ENCODE peak calls at places on chromosomes 3 and 15, in seven cellular contexts. K, I, A, W, U, L and J are unnamed samples. For H3K27me3 and H3K36me3, the result is how much of the 10 kb centered on the place peaks cover.

GRCh38 chr3:58021072-58021959 is 13.1 kb downstream of the FLNB start:
- DNase-seq in K (no peak), I (no peak), A (no peak), W (no peak), U (peak), L (no peak), J (no peak)

GRCh38 chr3:192408007-192408655 is 319.2 kb downstream of the FGF12 start:
- DNase-seq in K (peak), I (peak), A (no peak), W (peak), U (peak), L (peak), J (no peak)

GRCh38 chr3:52811452-52812011 is 16.9 kb downstream of the ITIH3 start:
- DNase-seq in K (no peak), I (no peak), A (no peak), W (no peak), U (no peak), L (no peak), J (no peak)

GRCh38 chr3:122410639-122411038 is 5.2 kb downstream of the WDR5B start:
- DNase-seq in K (no peak), I (no peak), A (no peak), W (no peak), U (no peak), L (no peak), J (no peak)

GRCh38 chr15:72229076-72229946 is 1.7 kb downstream of the PKM start:
- DNase-seq in K (peak), I (no peak), A (no peak), W (peak), U (no peak), L (no peak), J (no peak)

GRCh38 chr15:65083262-65083701 is 6.7 kb downstream of the KBTBD13 start:
- DNase-seq in K (peak), I (no peak), A (no peak), W (no peak), U (peak), L (peak), J (no peak)

GRCh38 chr15:79450648-79451047 is 18.5 kb downstream of the MINAR1 start:
- DNase-seq in K (no peak), I (no peak), A (no peak), W (no peak), U (peak), L (peak), J (no peak)

GRCh38 chr3:53581671-53582070 is 87.3 kb downstream of the CACNA1D start:
- DNase-seq in K (no peak), I (no peak), A (no peak), W (no peak), U (no peak), L (no peak), J (no peak)

GRCh38 chr3:17765819-17766472 is 23.5 kb upstream of the TBC1D5 start:
- DNase-seq in K (no peak), I (no peak), A (no peak), W (no peak), U (no peak), L (no peak), J (no peak)

GRCh38 chr15:45181491-45182285 is 6.1 kb downstream of the SHF start:
- DNase-seq in K (no peak), I (no peak), A (no peak), W (no peak), U (peak), L (no peak), J (no peak)

GRCh38 chr3:172625404-172625803 is 85.5 kb downstream of the NCEH1 start:
- DNase-seq in K (no peak), I (no peak), A (no peak), W (no peak), U (no peak), L (no peak), J (no peak)

GRCh38 chr3:65377637-65378036 is 661.1 kb downstream of the MAGI1 start:
- DNase-seq in K (no peak), I (no peak), A (no peak), W (no peak), U (no peak), L (no peak), J (no peak)

GRCh38 chr3:125582707-125583106 is 12.6 kb downstream of the OSBPL11 start:
- DNase-seq in K (no peak), I (no peak), A (no peak), W (no peak), U (no peak), L (no peak), J (no peak)

GRCh38 chr15:67550522-67550921 is 8.0 kb downstream of the MAP2K5 start:
- DNase-seq in K (no peak), I (no peak), A (peak), W (no peak), U (no peak), L (no peak), J (no peak)

GRCh38 chr3:38438421-38438820 is 15.3 kb upstream of the ACVR2B start:
- DNase-seq in K (no peak), I (no peak), A (peak), W (no peak), U (no peak), L (no peak), J (no peak)

GRCh38 chr3:185330238-185330637 is 32.7 kb upstream of the MAP3K13 start:
- DNase-seq in K (no peak), I (no peak), A (no peak), W (no peak), U (no peak), L (no peak), J (no peak)

GRCh38 chr3:194938845-194939531 is 253.3 kb downstream of the FAM43A start:
- DNase-seq in K (no peak), I (no peak), A (no peak), W (no peak), U (no peak), L (no peak), J (no peak)

GRCh38 chr3:194328080-194328571 is 23.0 kb downstream of the CPN2 start:
- DNase-seq in K (no peak), I (no peak), A (peak), W (no peak), U (peak), L (peak), J (no peak)

GRCh38 chr3:171586274-171586673 is 126.1 kb upstream of the TNIK start:
- DNase-seq in K (no peak), I (no peak), A (no peak), W (no peak), U (no peak), L (no peak), J (no peak)

GRCh38 chr15:28786521-28786920 is 61.9 kb downstream of the GOLGA6L7 start:
- DNase-seq in K (no peak), I (no peak), A (no peak), W (no peak), U (no peak), L (no peak), J (no peak)

GRCh38 chr3:40237892-40238571 is 71.5 kb upstream of the EIF1B start:
- DNase-seq in K (no peak), I (no peak), A (peak), W (no peak), U (peak), L (peak), J (peak)

GRCh38 chr3:172177046-172177445 is 137.7 kb downstream of the FNDC3B start:
- DNase-seq in K (no peak), I (no peak), A (peak), W (no peak), U (no peak), L (no peak), J (no peak)

GRCh38 chr15:96070636-96071035 is 259.9 kb upstream of the NR2F2 start:
- DNase-seq in K (no peak), I (no peak), A (peak), W (no peak), U (no peak), L (no peak), J (no peak)

GRCh38 chr3:73480187-73480672 is 144.5 kb downstream of the PDZRN3 start:
- DNase-seq in K (no peak), I (no peak), A (no peak), W (no peak), U (no peak), L (no peak), J (no peak)

GRCh38 chr15:66815322-66815721 is 113.3 kb downstream of the SMAD6 start:
- DNase-seq in K (no peak), I (no peak), A (peak), W (no peak), U (no peak), L (no peak), J (no peak)

GRCh38 chr15:92355307-92355706 is 38.4 kb upstream of the ST8SIA2 start:
- DNase-seq in K (no peak), I (no peak), A (no peak), W (no peak), U (no peak), L (no peak), J (no peak)

GRCh38 chr15:58530056-58530590 is 98.3 kb downstream of the LIPC start:
- DNase-seq in K (no peak), I (no peak), A (no peak), W (no peak), U (no peak), L (no peak), J (no peak)

GRCh38 chr3:112074006-112074405 is 12.2 kb upstream of the C3orf52 start:
- DNase-seq in K (no peak), I (no peak), A (peak), W (no peak), U (no peak), L (no peak), J (no peak)

GRCh38 chr15:31412824-31413223 is 86.2 kb downstream of the KLF13 start:
- DNase-seq in K (no peak), I (no peak), A (no peak), W (no peak), U (no peak), L (no peak), J (no peak)

GRCh38 chr3:160755776-160756304 is at the start of gene PPM1L:
- DNase-seq in K (peak), I (peak), A (peak), W (peak), U (peak), L (peak), J (peak)

GRCh38 chr15:39191871-39192281 is 389.0 kb upstream of the THBS1 start:
- DNase-seq in K (no peak), I (no peak), A (peak), W (no peak), U (no peak), L (no peak), J (no peak)

GRCh38 chr3:160921020-160921635 is 165.1 kb downstream of the PPM1L start:
- DNase-seq in K (no peak), I (no peak), A (peak), W (no peak), U (peak), L (peak), J (no peak)

GRCh38 chr15:71357357-71357756 is 242.1 kb downstream of the THSD4 start:
- DNase-seq in K (no peak), I (no peak), A (no peak), W (peak), U (no peak), L (peak), J (peak)

GRCh38 chr15:68298882-68299381 is 21.4 kb downstream of the FEM1B start:
- DNase-seq in K (no peak), I (no peak), A (no peak), W (no peak), U (no peak), L (no peak), J (no peak)

GRCh38 chr3:128355549-128355930 is 111.2 kb downstream of the DNAJB8 start:
- DNase-seq in K (no peak), I (no peak), A (no peak), W (no peak), U (no peak), L (no peak), J (no peak)

GRCh38 chr3:197750863-197751737 is 1.4 kb downstream of the FYTTD1 start:
- DNase-seq in K (peak), I (peak), A (peak), W (peak), U (no peak), L (peak), J (peak)

DNA sequence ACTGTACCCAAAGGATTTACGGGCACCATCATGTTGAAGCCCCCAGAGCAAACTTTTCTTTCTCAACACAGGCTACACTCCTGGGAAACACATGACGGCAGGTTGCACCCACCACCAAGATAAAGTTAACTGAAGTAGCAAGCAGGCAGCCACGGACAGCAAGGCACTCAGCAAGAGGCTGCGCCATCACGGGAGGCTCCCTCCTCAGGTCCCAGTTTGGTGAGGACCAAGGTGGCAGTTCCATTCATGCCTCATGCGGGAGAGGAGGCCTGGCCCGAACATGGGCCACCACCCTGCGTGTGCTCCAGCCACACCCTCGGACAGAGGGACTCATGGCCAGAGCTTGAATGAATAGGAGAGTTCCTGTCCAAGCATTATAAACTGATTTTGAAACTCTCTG is 6.8 kb downstream of the ADCY5 start:
- DNase-seq in K (no peak), I (no peak), A (no peak), W (no peak), U (no peak), L (no peak), J (no peak)
- H3K27me3 ChIP-seq in K (under half), I (under half), A (under half), W (under half), U (under half), L (under half), J (under half)

GRCh38 chr3:113128386-113129015 is 82.9 kb upstream of the BOC start:
- DNase-seq in K (no peak), I (no peak), A (peak), W (no peak), U (no peak), L (no peak), J (no peak)

GRCh38 chr3:113129168-113129567 is 82.2 kb upstream of the BOC start:
- DNase-seq in K (no peak), I (no peak), A (no peak), W (no peak), U (no peak), L (no peak), J (no peak)

DNA sequence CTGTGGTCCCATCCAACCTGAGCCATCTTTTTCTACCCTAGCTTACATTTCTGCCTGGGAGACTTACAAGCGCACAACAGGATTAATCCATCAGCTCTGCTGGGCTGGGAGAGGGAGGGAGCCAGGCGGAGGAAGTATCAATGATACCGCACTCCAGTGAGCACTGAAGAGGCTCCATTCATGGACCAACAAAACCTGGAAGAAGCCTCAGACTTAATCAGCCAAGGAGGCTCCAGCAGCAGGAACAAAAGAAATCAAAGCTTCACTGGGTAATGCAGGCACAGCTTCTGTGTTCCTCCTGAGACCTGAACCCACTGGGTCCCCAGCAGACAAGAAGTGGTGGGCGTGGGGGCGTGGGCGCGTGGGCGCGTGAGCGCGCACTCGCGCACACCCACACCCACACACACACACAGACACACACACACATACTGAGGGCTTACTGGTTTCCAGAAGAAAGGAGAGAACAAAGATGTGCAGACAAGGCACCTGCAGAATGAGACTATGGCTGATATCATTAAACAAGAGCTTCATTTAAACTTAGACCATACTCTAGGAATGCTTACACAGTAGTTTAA is 87.0 kb upstream of the BOC start:
- DNase-seq in K (no peak), I (no peak), A (no peak), W (no peak), U (no peak), L (peak), J (no peak)
- H3K4me3 ChIP-seq in K (no peak), I (no peak), A (no peak), W (no peak), U (no peak), L (no peak), J (no peak)

GRCh38 chr15:41483115-41483514 is 10.6 kb upstream of the ITPKA start:
- DNase-seq in K (no peak), I (no peak), A (no peak), W (no peak), U (no peak), L (no peak), J (no peak)

GRCh38 chr15:41482070-41482469 is 11.6 kb upstream of the ITPKA start:
- DNase-seq in K (no peak), I (no peak), A (no peak), W (no peak), U (no peak), L (no peak), J (no peak)

GRCh38 chr15:41483519-41483918 is 10.2 kb upstream of the ITPKA start:
- DNase-seq in K (no peak), I (no peak), A (no peak), W (no peak), U (no peak), L (no peak), J (no peak)

GRCh38 chr15:41480396-41481140 is 13.1 kb upstream of the ITPKA start:
- DNase-seq in K (no peak), I (no peak), A (no peak), W (no peak), U (no peak), L (no peak), J (no peak)

DNA sequence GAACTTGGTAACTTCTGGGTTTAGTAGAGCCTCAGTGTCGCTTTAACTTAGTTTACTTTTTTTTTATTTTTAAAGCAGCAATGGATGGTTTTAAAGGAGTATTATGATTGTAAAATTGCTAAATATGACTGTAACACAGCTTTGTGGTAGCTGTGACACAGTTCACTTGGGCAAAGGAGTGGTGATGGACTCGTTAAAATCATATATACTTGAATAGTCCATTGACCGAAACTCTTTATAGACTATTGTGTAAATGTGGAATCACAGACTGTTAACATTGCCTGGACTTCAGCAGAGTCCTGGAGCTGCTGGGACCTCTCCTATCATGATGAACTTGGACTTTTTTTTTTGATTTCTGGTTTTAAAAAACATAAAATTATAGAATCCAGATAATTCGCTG is 11.2 kb upstream of the ITPKA start:
- DNase-seq in K (no peak), I (no peak), A (no peak), W (no peak), U (no peak), L (no peak), J (no peak)
- H3K36me3 ChIP-seq in K (under half), I (under half), A (under half), W (half or more), U (under half), L (under half), J (half or more)

GRCh38 chr15:59994855-59995557 is 9.1 kb upstream of the FOXB1 start:
- DNase-seq in K (no peak), I (no peak), A (no peak), W (no peak), U (peak), L (peak), J (no peak)
- H3K27me3 ChIP-seq in K (under half), I (under half), A (half or more), W (half or more), U (under half), L (half or more), J (half or more)

GRCh38 chr15:76996526-76997401 is 1.8 kb downstream of the PSTPIP1 start:
- DNase-seq in K (peak), I (peak), A (no peak), W (peak), U (no peak), L (no peak), J (peak)

GRCh38 chr15:76994496-76994895 is 430 bp upstream of the PSTPIP1 start:
- DNase-seq in K (peak), I (no peak), A (no peak), W (no peak), U (no peak), L (no peak), J (no peak)

GRCh38 chr15:76994971-76995945 is at the start of gene PSTPIP1:
- DNase-seq in K (peak), I (peak), A (no peak), W (peak), U (peak), L (no peak), J (peak)

GRCh38 chr15:76994001-76994400 is 925 bp upstream of the PSTPIP1 start:
- DNase-seq in K (peak), I (no peak), A (no peak), W (peak), U (peak), L (no peak), J (no peak)

DNA sequence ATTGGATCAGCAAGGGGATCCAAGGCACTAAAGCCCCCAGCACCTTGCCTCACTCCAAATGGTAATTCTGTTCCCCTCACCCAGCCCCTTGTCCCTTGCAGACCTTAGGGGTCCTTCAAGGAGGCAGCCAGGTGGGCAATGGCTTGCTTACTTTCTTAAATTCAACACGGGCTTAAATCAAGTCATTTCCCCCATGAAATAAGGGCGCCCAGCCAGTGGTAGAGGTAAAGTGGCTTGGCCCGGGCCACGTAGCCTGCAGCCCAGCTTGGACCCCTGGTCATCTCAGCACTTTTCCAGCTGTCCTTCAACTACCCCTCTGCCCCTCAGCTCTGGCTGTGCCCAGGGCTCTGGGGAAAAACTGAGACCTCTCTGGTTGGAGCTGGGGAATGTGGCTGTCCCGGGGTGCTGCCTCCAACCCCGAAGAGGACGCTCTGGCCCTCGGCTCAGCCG is 1.2 kb downstream of the PSTPIP1 start:
- DNase-seq in K (no peak), I (no peak), A (no peak), W (no peak), U (no peak), L (no peak), J (no peak)
- H3K4me3 ChIP-seq in K (no peak), I (no peak), A (no peak), W (peak), U (no peak), L (no peak), J (peak)

DNA sequence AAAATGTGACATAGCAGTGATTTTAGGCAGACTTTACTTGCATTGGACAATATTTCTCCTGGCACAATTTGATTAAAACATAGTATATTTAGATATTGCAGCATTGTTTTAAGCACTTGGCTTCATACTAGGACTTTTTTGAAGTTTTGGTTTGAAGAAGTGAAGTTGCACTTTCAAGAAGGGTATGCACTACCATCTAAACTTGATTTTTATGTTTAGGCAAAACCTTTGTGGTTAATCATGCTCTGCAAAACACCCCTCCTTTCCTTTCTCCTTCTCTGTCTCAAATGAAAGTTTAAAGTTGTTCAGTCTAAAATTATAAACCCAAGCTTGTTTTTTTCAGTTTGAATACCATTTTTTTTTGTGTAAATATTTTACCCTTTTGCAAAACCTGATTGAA is 173.8 kb downstream of the TCF12 start:
- DNase-seq in K (no peak), I (no peak), A (no peak), W (no peak), U (no peak), L (no peak), J (no peak)
- H3K36me3 ChIP-seq in K (under half), I (under half), A (under half), W (under half), U (under half), L (under half), J (under half)